ENCODE peak calls at places on chromosomes 3 and 15, in six cellular contexts. P is uterus, I is kidney, V is esophagus squamous epithelium, M is Panc1, G is tibial artery. U is an unnamed sample.

GRCh38 chr3:148861277-148861869 is 3.7 kb upstream of the CPA3 start:
- DNase-seq in G (no peak), V (no peak), I (no peak), M (peak; percentile 15), P (no peak), U (no peak)

GRCh38 chr3:151085227-151085888 is at the start of gene MED12L:
- DNase-seq in M (no peak), P (peak; percentile 40), G (peak; percentile 45), V (no peak), I (peak; percentile 84), U (peak; percentile 40)

GRCh38 chr15:83289160-83289559 is 4.7 kb upstream of the BNC1 start:
- DNase-seq in G (no peak), V (no peak), P (no peak), I (no peak), M (no peak), U (no peak)

GRCh38 chr3:104941785-104942184 is 424.9 kb upstream of the ALCAM start:
- DNase-seq in I (no peak), V (no peak), P (no peak), G (no peak), M (no peak), U (no peak)

GRCh38 chr3:58237940-58238681 is 519 bp downstream of the ABHD6 start:
- DNase-seq in P (peak; percentile 65), G (peak; percentile 58), M (no peak), V (peak; percentile 21), I (peak; percentile 87), U (no peak)

GRCh38 chr3:108528459-108529231 is 18.2 kb upstream of the MYH15 start:
- DNase-seq in M (no peak), I (no peak), G (no peak), P (no peak), V (no peak), U (no peak)

GRCh38 chr15:51332211-51333147 is 5.9 kb downstream of the CYP19A1 start:
- DNase-seq in G (no peak), P (no peak), M (no peak), I (no peak), V (no peak), U (no peak)

GRCh38 chr3:132637590-132637989 is 22.0 kb downstream of the ACAD11 start:
- DNase-seq in M (no peak), G (no peak), I (no peak), P (no peak), V (no peak), U (no peak)

DNA sequence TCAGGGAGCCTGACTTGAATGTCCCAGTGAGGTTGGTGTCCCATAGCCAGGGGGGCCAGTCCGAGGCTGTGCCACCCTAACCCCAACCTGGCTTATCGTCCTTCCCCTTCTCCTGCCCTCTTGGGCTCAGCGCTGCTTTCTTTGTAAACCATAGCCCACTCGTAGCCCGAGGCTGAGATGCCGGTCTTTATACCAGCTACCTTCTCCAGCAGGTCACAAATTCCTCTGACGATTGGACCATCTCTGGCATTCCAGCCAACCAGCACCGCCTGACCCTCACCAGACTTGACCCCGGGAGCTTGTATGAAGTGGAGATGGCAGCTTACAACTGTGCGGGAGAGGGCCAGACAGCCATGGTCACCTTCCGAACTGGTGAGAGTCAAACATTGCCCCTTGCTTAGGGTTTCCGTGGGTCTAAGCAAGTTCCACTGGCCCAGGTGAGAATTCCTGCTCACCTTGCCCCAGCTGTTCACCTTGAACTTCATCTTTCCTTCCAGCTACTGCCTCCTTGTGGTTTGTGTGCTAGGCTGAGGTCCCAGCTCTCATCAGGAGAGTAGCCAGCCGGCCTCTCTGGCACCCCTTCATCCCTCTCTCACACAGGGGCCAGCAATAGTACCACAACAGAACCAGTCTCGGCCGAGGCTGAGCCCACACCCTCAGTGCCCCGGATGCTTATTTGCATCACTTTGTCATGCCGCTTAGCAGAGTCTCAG is 66.7 kb downstream of the BOC start:
- DNase-seq in V (no peak), G (no peak), I (peak; percentile 44), M (no peak), P (peak; percentile 21), U (no peak)
- TF ChIP-seq CTCF in V (no peak), G (no peak), I (no peak), M (no peak), P (no peak), U (peak; percentile 45)

GRCh38 chr3:102673271-102674115 is 238.7 kb downstream of the ZPLD1 start:
- DNase-seq in M (peak; percentile 18), I (peak; percentile 66), G (peak; percentile 31), V (no peak), P (peak; percentile 18), U (peak; percentile 22)

GRCh38 chr3:102674284-102674683 is 239.5 kb downstream of the ZPLD1 start:
- DNase-seq in M (no peak), V (no peak), P (no peak), I (no peak), G (no peak), U (no peak)

GRCh38 chr3:102668247-102668646 is 233.4 kb downstream of the ZPLD1 start:
- DNase-seq in P (no peak), I (no peak), M (no peak), G (no peak), V (no peak), U (no peak)

GRCh38 chr3:102676424-102676823 is 241.6 kb downstream of the ZPLD1 start:
- DNase-seq in V (no peak), I (no peak), M (no peak), G (no peak), P (no peak), U (no peak)

GRCh38 chr3:102671005-102671404 is 236.2 kb downstream of the ZPLD1 start:
- DNase-seq in V (no peak), P (no peak), I (no peak), M (no peak), G (no peak), U (no peak)
- H3K27ac ChIP-seq in V (no peak overlapping the region), P (no peak overlapping the region), I (no peak overlapping the region), M (no peak overlapping the region), G (no peak overlapping the region), U (no peak overlapping the region)

DNA sequence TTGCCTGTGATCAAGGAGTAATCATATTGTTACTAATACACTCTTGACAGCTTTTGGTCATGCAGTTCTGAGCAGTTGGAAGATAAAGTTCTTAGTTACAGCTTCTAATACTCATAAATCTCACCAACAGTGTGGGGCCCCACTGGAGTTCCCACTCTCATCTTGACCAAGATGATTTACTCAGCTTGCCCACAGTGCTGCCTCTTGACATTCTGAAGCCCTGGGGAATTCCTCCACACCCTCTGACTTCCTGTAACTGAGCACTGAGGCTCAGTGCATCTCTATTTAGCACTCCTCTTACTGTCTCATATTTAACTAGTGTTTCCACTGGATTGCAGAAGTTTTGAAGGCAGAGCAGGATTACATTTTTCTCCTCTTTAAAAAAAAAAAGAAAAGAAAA is 1.9 kb upstream of the ARL6IP5 start:
- DNase-seq in G (no peak), I (no peak), M (no peak), V (no peak), P (no peak), U (peak; percentile 85)
- H3K4me3 ChIP-seq in G (no peak overlapping the region), I (no peak overlapping the region), M (no peak overlapping the region), V (no peak overlapping the region), P (no peak overlapping the region), U (no peak overlapping the region)

GRCh38 chr3:177832862-177833261 is 635.6 kb upstream of the TBL1XR1 start:
- DNase-seq in P (no peak), G (no peak), I (no peak), V (no peak), M (no peak), U (no peak)

GRCh38 chr3:177835008-177835407 is 637.7 kb upstream of the TBL1XR1 start:
- DNase-seq in I (no peak), G (no peak), V (no peak), P (no peak), M (no peak), U (peak; percentile 90)

GRCh38 chr3:177831361-177831760 is 634.1 kb upstream of the TBL1XR1 start:
- DNase-seq in M (no peak), V (no peak), G (no peak), I (no peak), P (no peak), U (no peak)

GRCh38 chr3:177835917-177836316 is 638.6 kb upstream of the TBL1XR1 start:
- DNase-seq in I (no peak), V (no peak), M (no peak), G (peak; percentile 67), P (no peak), U (peak; percentile 95)

DNA sequence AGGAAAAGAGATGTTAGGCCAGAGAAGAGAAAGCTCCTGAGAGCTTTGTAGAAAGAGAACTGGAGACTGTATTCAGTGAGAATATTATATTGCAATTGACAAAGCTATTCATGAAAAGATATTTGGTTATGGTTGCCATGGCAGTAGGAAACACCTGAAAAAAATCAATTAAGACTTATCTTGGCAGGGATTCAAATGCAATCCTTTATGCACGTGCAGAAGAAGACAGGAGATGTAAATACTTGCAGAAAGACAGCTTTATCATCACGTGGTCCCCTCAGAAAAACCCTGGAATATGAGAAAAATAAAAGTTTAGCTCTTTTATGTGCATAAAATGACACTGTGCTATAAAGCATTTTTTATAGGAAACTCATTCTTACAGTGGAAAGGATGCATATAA is 636.1 kb upstream of the TBL1XR1 start:
- DNase-seq in G (no peak), I (no peak), M (no peak), V (no peak), P (no peak), U (no peak)
- TF ChIP-seq CTCF in G (no peak), I (no peak), M (no peak), V (no peak), P (no peak), U (no peak)

DNA sequence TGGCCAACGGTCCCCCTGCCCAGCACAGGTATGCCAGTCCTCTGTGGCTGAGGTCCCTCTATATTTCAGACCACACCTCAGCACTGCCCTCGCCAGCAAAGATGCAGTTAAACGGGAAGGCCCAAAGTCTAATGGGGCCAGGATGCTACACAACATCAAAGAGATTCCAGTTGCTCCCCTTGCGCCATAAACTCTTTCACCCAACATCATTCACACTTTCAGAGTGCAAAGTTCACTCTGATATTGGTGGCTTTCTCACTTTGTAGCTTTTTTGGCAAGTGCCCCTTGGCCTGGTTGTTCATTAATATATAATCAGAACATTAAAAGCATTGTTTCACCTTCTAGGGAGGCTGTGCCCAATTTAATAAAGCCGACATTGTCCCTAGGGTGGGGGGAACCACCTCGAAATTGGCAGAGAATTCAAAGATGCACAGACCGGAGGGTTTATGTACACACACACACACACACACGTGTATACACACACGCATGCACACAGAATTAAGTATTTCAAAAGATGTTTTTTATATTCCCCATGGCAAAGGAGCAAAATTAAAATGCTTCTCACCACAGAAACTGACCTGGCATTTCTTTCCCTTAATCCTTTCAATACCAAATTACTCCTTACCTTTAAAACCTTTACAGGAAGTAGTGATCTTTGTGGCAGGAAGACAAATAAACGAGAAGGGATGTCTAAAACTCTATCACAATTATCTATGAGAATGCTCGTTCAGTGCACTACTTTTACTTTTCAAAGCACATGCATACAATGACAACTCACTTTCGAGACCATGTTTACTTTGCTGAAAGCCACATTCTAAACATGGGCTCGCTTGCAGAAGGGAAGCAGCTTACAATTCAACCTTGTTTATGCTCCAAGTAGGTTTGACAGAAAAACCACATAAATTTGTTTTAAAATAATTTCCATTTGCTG is 19.5 kb downstream of the LRIG1 start:
- DNase-seq in M (no peak), G (no peak), V (no peak), P (no peak), I (no peak), U (no peak)
- H3K27ac ChIP-seq in M (no peak overlapping the region), G (peak overlapping the region; percentile 91), V (peak overlapping the region; percentile 79), P (peak overlapping the region; percentile 84), I (no peak overlapping the region), U (no peak overlapping the region)